ENCODE peak calls at places on chromosomes 5 and 9, in six cellular contexts. One of them, this sample, is unnamed. For H3K9me3, the result is how much of the 10 kb centered on the place peaks cover.

GRCh38 chr9:91207889-91208651 is 153.6 kb downstream of the AUH start:
- DNase-seq in PC-9: peak
- DNase-seq in RWPE2: no peak
- DNase-seq in K562: no peak
- DNase-seq in right lobe of liver: no peak
- DNase-seq in psoas muscle: no peak
- DNase-seq in this sample: no peak

GRCh38 chr5:100165309-100165708 is 369.9 kb upstream of the FAM174A start:
- DNase-seq in right lobe of liver: no peak
- DNase-seq in psoas muscle: no peak
- DNase-seq in K562: no peak
- DNase-seq in RWPE2: no peak
- DNase-seq in PC-9: no peak
- DNase-seq in this sample: no peak

GRCh38 chr5:169160405-169160901 is 140.5 kb downstream of the SLIT3 start:
- DNase-seq in RWPE2: no peak
- DNase-seq in psoas muscle: no peak
- DNase-seq in right lobe of liver: no peak
- DNase-seq in K562: no peak
- DNase-seq in PC-9: no peak
- DNase-seq in this sample: no peak

GRCh38 chr5:179749857-179750508 is 17.4 kb downstream of the MAML1 start:
- DNase-seq in K562: no peak
- DNase-seq in psoas muscle: no peak
- DNase-seq in right lobe of liver: no peak
- DNase-seq in PC-9: no peak
- DNase-seq in RWPE2: no peak
- DNase-seq in this sample: no peak

GRCh38 chr9:92324889-92325268 is 271 bp downstream of the NOL8 start:
- DNase-seq in right lobe of liver: peak
- DNase-seq in psoas muscle: no peak
- DNase-seq in RWPE2: no peak
- DNase-seq in K562: no peak
- DNase-seq in PC-9: peak
- DNase-seq in this sample: no peak

GRCh38 chr9:129932303-129933151 is 97.3 kb downstream of the USP20 start:
- DNase-seq in right lobe of liver: no peak
- DNase-seq in RWPE2: no peak
- DNase-seq in psoas muscle: no peak
- DNase-seq in K562: no peak
- DNase-seq in PC-9: no peak
- DNase-seq in this sample: no peak

GRCh38 chr9:23555849-23556248 is 270.2 kb downstream of the ELAVL2 start:
- DNase-seq in psoas muscle: no peak
- DNase-seq in right lobe of liver: no peak
- DNase-seq in PC-9: no peak
- DNase-seq in RWPE2: no peak
- DNase-seq in K562: no peak
- DNase-seq in this sample: no peak

GRCh38 chr9:122197334-122197872 is 31.4 kb downstream of the LHX6 start:
- DNase-seq in K562: no peak
- DNase-seq in PC-9: no peak
- DNase-seq in right lobe of liver: no peak
- DNase-seq in psoas muscle: no peak
- DNase-seq in RWPE2: no peak
- DNase-seq in this sample: no peak

GRCh38 chr9:136146126-136147037 is 27.7 kb upstream of the TMEM250 start:
- DNase-seq in right lobe of liver: no peak
- DNase-seq in PC-9: no peak
- DNase-seq in K562: no peak
- DNase-seq in RWPE2: no peak
- DNase-seq in psoas muscle: no peak
- DNase-seq in this sample: no peak

GRCh38 chr9:136144450-136144849 is 25.8 kb upstream of the TMEM250 start:
- DNase-seq in right lobe of liver: no peak
- DNase-seq in PC-9: no peak
- DNase-seq in psoas muscle: no peak
- DNase-seq in RWPE2: no peak
- DNase-seq in K562: no peak
- DNase-seq in this sample: no peak

GRCh38 chr9:136143215-136144001 is 24.7 kb upstream of the TMEM250 start:
- DNase-seq in psoas muscle: peak
- DNase-seq in right lobe of liver: no peak
- DNase-seq in PC-9: no peak
- DNase-seq in RWPE2: peak
- DNase-seq in K562: peak
- DNase-seq in this sample: no peak

GRCh38 chr9:136147038-136147889 is 28.6 kb upstream of the TMEM250 start:
- DNase-seq in psoas muscle: no peak
- DNase-seq in PC-9: no peak
- DNase-seq in RWPE2: no peak
- DNase-seq in K562: no peak
- DNase-seq in right lobe of liver: no peak
- DNase-seq in this sample: no peak

GRCh38 chr9:136145580-136145979 is 26.9 kb upstream of the TMEM250 start:
- DNase-seq in K562: no peak
- DNase-seq in PC-9: no peak
- DNase-seq in psoas muscle: no peak
- DNase-seq in RWPE2: no peak
- DNase-seq in right lobe of liver: no peak
- DNase-seq in this sample: no peak
- H3K4me3 ChIP-seq in K562: no peak
- H3K4me3 ChIP-seq in PC-9: no peak
- H3K4me3 ChIP-seq in psoas muscle: no peak
- H3K4me3 ChIP-seq in RWPE2: no peak
- H3K4me3 ChIP-seq in right lobe of liver: no peak
- H3K4me3 ChIP-seq in this sample: no peak

GRCh38 chr9:128636024-128636390 is 20.6 kb downstream of the DYNC2I2 start:
- DNase-seq in psoas muscle: peak
- DNase-seq in RWPE2: peak
- DNase-seq in PC-9: peak
- DNase-seq in K562: no peak
- DNase-seq in right lobe of liver: peak
- DNase-seq in this sample: peak

GRCh38 chr9:128634651-128635262 is 21.9 kb downstream of the DYNC2I2 start:
- DNase-seq in K562: no peak
- DNase-seq in RWPE2: no peak
- DNase-seq in PC-9: no peak
- DNase-seq in psoas muscle: no peak
- DNase-seq in right lobe of liver: peak
- DNase-seq in this sample: no peak

GRCh38 chr9:128634111-128634510 is 22.5 kb downstream of the DYNC2I2 start:
- DNase-seq in psoas muscle: no peak
- DNase-seq in K562: no peak
- DNase-seq in right lobe of liver: no peak
- DNase-seq in PC-9: no peak
- DNase-seq in RWPE2: no peak
- DNase-seq in this sample: no peak

GRCh38 chr9:128636556-128637530 is 19.8 kb downstream of the DYNC2I2 start:
- DNase-seq in PC-9: no peak
- DNase-seq in K562: no peak
- DNase-seq in RWPE2: no peak
- DNase-seq in right lobe of liver: no peak
- DNase-seq in psoas muscle: no peak
- DNase-seq in this sample: no peak

GRCh38 chr9:128635266-128636023 is 21.2 kb downstream of the DYNC2I2 start:
- DNase-seq in RWPE2: peak
- DNase-seq in PC-9: peak
- DNase-seq in right lobe of liver: peak
- DNase-seq in psoas muscle: peak
- DNase-seq in K562: peak
- DNase-seq in this sample: peak
- TF ChIP-seq CTCF in RWPE2: peak
- TF ChIP-seq CTCF in PC-9: peak
- TF ChIP-seq CTCF in right lobe of liver: peak
- TF ChIP-seq CTCF in psoas muscle: peak
- TF ChIP-seq CTCF in K562: peak
- TF ChIP-seq CTCF in this sample: peak

GRCh38 chr5:72855821-72856220 is 39.4 kb downstream of the TNPO1 start:
- DNase-seq in right lobe of liver: no peak
- DNase-seq in psoas muscle: no peak
- DNase-seq in PC-9: no peak
- DNase-seq in RWPE2: no peak
- DNase-seq in K562: no peak
- DNase-seq in this sample: no peak
- H3K9me3 ChIP-seq in right lobe of liver: under half
- H3K9me3 ChIP-seq in psoas muscle: under half
- H3K9me3 ChIP-seq in PC-9: under half
- H3K9me3 ChIP-seq in RWPE2: under half
- H3K9me3 ChIP-seq in K562: under half
- H3K9me3 ChIP-seq in this sample: under half

DNA sequence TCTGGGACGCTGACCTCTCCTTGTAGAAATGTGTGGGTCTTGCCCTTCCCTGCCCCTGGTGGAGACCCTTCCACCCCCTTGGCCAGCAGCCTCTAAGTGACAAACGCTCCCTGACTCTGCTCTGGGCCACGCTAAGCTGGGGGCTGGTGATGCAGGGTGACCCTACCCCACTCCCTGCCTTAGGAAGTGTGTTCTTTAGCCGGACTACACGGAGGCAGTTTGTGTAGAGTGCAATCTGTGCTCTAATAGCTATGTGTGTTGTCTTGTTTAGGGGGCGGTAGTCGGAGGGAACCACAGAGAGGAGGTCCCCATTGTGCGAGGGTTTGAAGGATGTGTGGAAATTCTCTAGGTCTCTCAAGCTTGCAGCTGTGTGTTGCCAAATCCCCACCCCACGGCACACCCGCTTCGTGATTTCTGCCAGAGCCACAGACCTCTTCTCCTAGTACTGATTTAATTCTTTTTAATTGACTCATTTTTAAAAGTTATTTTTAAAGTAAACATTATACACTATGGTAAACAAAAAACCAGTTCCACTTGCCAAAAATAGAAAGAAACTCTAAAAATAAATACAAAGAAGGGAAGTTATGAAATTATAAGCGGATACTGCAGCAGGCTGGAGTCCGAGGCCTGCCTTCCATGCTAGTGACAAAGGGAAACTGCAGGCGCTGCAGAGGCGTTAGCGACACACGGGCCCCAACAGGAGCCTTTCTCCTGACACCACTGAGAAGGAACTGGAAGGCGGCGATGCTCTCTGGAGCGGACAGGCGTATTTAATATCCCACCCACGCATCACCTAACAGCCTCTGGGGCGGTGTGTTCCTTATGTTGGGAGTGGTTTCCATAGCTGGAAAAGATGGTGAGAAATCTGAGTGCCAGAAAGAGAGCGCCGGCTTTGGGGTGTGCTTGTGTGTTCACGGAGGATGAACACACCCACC is 122.7 kb downstream of the COL23A1 start:
- DNase-seq in RWPE2: no peak
- DNase-seq in right lobe of liver: peak
- DNase-seq in PC-9: no peak
- DNase-seq in psoas muscle: no peak
- DNase-seq in K562: no peak
- DNase-seq in this sample: peak
- H3K4me3 ChIP-seq in RWPE2: no peak
- H3K4me3 ChIP-seq in right lobe of liver: no peak
- H3K4me3 ChIP-seq in PC-9: no peak
- H3K4me3 ChIP-seq in psoas muscle: no peak
- H3K4me3 ChIP-seq in K562: no peak
- H3K4me3 ChIP-seq in this sample: no peak

GRCh38 chr5:37495210-37495609 is 116.1 kb downstream of the WDR70 start:
- DNase-seq in psoas muscle: no peak
- DNase-seq in K562: no peak
- DNase-seq in RWPE2: no peak
- DNase-seq in right lobe of liver: no peak
- DNase-seq in PC-9: no peak
- DNase-seq in this sample: no peak
- TF ChIP-seq CTCF in psoas muscle: peak
- TF ChIP-seq CTCF in K562: no peak
- TF ChIP-seq CTCF in RWPE2: peak
- TF ChIP-seq CTCF in right lobe of liver: no peak
- TF ChIP-seq CTCF in PC-9: peak
- TF ChIP-seq CTCF in this sample: no peak